ENCODE peak calls at places on chromosomes 11 and 22, in eight cellular contexts. One of them, this sample, is unnamed. For H3K27me3 and H3K9me3, the result is how much of the 10 kb centered on the place peaks cover.

GRCh38 chr22:27585141-27585540 is 216.4 kb downstream of the MN1 start:
- DNase-seq in PC-3: peak
- DNase-seq in CD4-positive, CD25-positive, alpha-beta regulatory T cell: no peak
- DNase-seq in uterus: no peak
- DNase-seq in heart right ventricle: no peak
- DNase-seq in endothelial cell of umbilical vein: no peak
- DNase-seq in right cardiac atrium: no peak
- DNase-seq in pancreas: no peak
- DNase-seq in this sample: no peak

GRCh38 chr11:105227363-105227762 is 87.8 kb upstream of the CARD18 start:
- DNase-seq in heart right ventricle: no peak
- DNase-seq in right cardiac atrium: no peak
- DNase-seq in uterus: no peak
- DNase-seq in CD4-positive, CD25-positive, alpha-beta regulatory T cell: no peak
- DNase-seq in PC-3: no peak
- DNase-seq in pancreas: no peak
- DNase-seq in endothelial cell of umbilical vein: no peak
- DNase-seq in this sample: no peak

GRCh38 chr11:79397252-79397651 is 43.6 kb downstream of the TENM4 start:
- DNase-seq in right cardiac atrium: no peak
- DNase-seq in heart right ventricle: no peak
- DNase-seq in endothelial cell of umbilical vein: no peak
- DNase-seq in PC-3: no peak
- DNase-seq in uterus: no peak
- DNase-seq in CD4-positive, CD25-positive, alpha-beta regulatory T cell: no peak
- DNase-seq in pancreas: no peak
- DNase-seq in this sample: no peak

GRCh38 chr22:32905400-32905799 is 103.9 kb downstream of the TIMP3 start:
- DNase-seq in uterus: no peak
- DNase-seq in right cardiac atrium: no peak
- DNase-seq in pancreas: no peak
- DNase-seq in endothelial cell of umbilical vein: no peak
- DNase-seq in heart right ventricle: no peak
- DNase-seq in CD4-positive, CD25-positive, alpha-beta regulatory T cell: no peak
- DNase-seq in PC-3: no peak
- DNase-seq in this sample: no peak

GRCh38 chr11:32497951-32498350 is 62.6 kb upstream of the WT1 start:
- DNase-seq in pancreas: no peak
- DNase-seq in PC-3: no peak
- DNase-seq in right cardiac atrium: no peak
- DNase-seq in CD4-positive, CD25-positive, alpha-beta regulatory T cell: no peak
- DNase-seq in uterus: peak
- DNase-seq in heart right ventricle: no peak
- DNase-seq in endothelial cell of umbilical vein: no peak
- DNase-seq in this sample: no peak

GRCh38 chr11:47912843-47913437 is 64.8 kb upstream of the NUP160 start:
- DNase-seq in right cardiac atrium: no peak
- DNase-seq in CD4-positive, CD25-positive, alpha-beta regulatory T cell: no peak
- DNase-seq in uterus: no peak
- DNase-seq in pancreas: no peak
- DNase-seq in PC-3: no peak
- DNase-seq in endothelial cell of umbilical vein: no peak
- DNase-seq in heart right ventricle: no peak
- DNase-seq in this sample: no peak

GRCh38 chr11:7759010-7759409 is 37.7 kb downstream of the OR5P2 start:
- DNase-seq in uterus: no peak
- DNase-seq in right cardiac atrium: no peak
- DNase-seq in PC-3: no peak
- DNase-seq in heart right ventricle: no peak
- DNase-seq in pancreas: no peak
- DNase-seq in CD4-positive, CD25-positive, alpha-beta regulatory T cell: no peak
- DNase-seq in endothelial cell of umbilical vein: no peak
- DNase-seq in this sample: no peak

GRCh38 chr11:33214187-33214586 is 43.0 kb upstream of the HIPK3 start:
- DNase-seq in pancreas: no peak
- DNase-seq in CD4-positive, CD25-positive, alpha-beta regulatory T cell: no peak
- DNase-seq in right cardiac atrium: no peak
- DNase-seq in PC-3: no peak
- DNase-seq in heart right ventricle: no peak
- DNase-seq in uterus: no peak
- DNase-seq in endothelial cell of umbilical vein: no peak
- DNase-seq in this sample: no peak

GRCh38 chr11:96748639-96749370 is 359.0 kb downstream of the JRKL start:
- DNase-seq in CD4-positive, CD25-positive, alpha-beta regulatory T cell: no peak
- DNase-seq in endothelial cell of umbilical vein: peak
- DNase-seq in PC-3: peak
- DNase-seq in pancreas: no peak
- DNase-seq in right cardiac atrium: no peak
- DNase-seq in heart right ventricle: no peak
- DNase-seq in uterus: no peak
- DNase-seq in this sample: no peak

GRCh38 chr22:37776639-37777005 is 31.1 kb upstream of the GCAT start:
- DNase-seq in CD4-positive, CD25-positive, alpha-beta regulatory T cell: no peak
- DNase-seq in uterus: no peak
- DNase-seq in pancreas: no peak
- DNase-seq in right cardiac atrium: no peak
- DNase-seq in PC-3: no peak
- DNase-seq in heart right ventricle: no peak
- DNase-seq in endothelial cell of umbilical vein: no peak
- DNase-seq in this sample: no peak

GRCh38 chr22:40685406-40685805 is 6.1 kb downstream of the MCHR1 start:
- DNase-seq in right cardiac atrium: no peak
- DNase-seq in CD4-positive, CD25-positive, alpha-beta regulatory T cell: no peak
- DNase-seq in pancreas: no peak
- DNase-seq in heart right ventricle: no peak
- DNase-seq in uterus: no peak
- DNase-seq in PC-3: no peak
- DNase-seq in endothelial cell of umbilical vein: no peak
- DNase-seq in this sample: no peak

GRCh38 chr11:81007046-81007445 is 1566.2 kb upstream of the TENM4 start:
- DNase-seq in pancreas: no peak
- DNase-seq in heart right ventricle: no peak
- DNase-seq in PC-3: peak
- DNase-seq in right cardiac atrium: no peak
- DNase-seq in endothelial cell of umbilical vein: peak
- DNase-seq in CD4-positive, CD25-positive, alpha-beta regulatory T cell: no peak
- DNase-seq in uterus: no peak
- DNase-seq in this sample: no peak

GRCh38 chr11:28581286-28582242 is 473.4 kb downstream of the METTL15 start:
- DNase-seq in PC-3: peak
- DNase-seq in heart right ventricle: no peak
- DNase-seq in right cardiac atrium: no peak
- DNase-seq in uterus: no peak
- DNase-seq in CD4-positive, CD25-positive, alpha-beta regulatory T cell: no peak
- DNase-seq in endothelial cell of umbilical vein: no peak
- DNase-seq in pancreas: no peak
- DNase-seq in this sample: no peak

GRCh38 chr22:42649261-42650056 is at the start of gene CYB5R3:
- DNase-seq in PC-3: peak
- DNase-seq in CD4-positive, CD25-positive, alpha-beta regulatory T cell: peak
- DNase-seq in right cardiac atrium: peak
- DNase-seq in endothelial cell of umbilical vein: peak
- DNase-seq in pancreas: peak
- DNase-seq in heart right ventricle: peak
- DNase-seq in uterus: peak
- DNase-seq in this sample: no peak

GRCh38 chr11:2272946-2273280 is 2.5 kb upstream of the ASCL2 start:
- DNase-seq in uterus: peak
- DNase-seq in pancreas: no peak
- DNase-seq in CD4-positive, CD25-positive, alpha-beta regulatory T cell: no peak
- DNase-seq in endothelial cell of umbilical vein: no peak
- DNase-seq in heart right ventricle: no peak
- DNase-seq in right cardiac atrium: no peak
- DNase-seq in PC-3: no peak
- DNase-seq in this sample: no peak

GRCh38 chr11:2273771-2274170 is 3.4 kb upstream of the ASCL2 start:
- DNase-seq in pancreas: peak
- DNase-seq in endothelial cell of umbilical vein: no peak
- DNase-seq in uterus: no peak
- DNase-seq in right cardiac atrium: no peak
- DNase-seq in PC-3: peak
- DNase-seq in heart right ventricle: peak
- DNase-seq in CD4-positive, CD25-positive, alpha-beta regulatory T cell: no peak
- DNase-seq in this sample: no peak

GRCh38 chr11:2273311-2273710 is 2.9 kb upstream of the ASCL2 start:
- DNase-seq in heart right ventricle: no peak
- DNase-seq in uterus: no peak
- DNase-seq in CD4-positive, CD25-positive, alpha-beta regulatory T cell: no peak
- DNase-seq in right cardiac atrium: no peak
- DNase-seq in pancreas: no peak
- DNase-seq in endothelial cell of umbilical vein: no peak
- DNase-seq in PC-3: no peak
- DNase-seq in this sample: no peak

GRCh38 chr11:2271327-2272240 is 1.2 kb upstream of the ASCL2 start:
- DNase-seq in pancreas: peak
- DNase-seq in right cardiac atrium: no peak
- DNase-seq in PC-3: no peak
- DNase-seq in CD4-positive, CD25-positive, alpha-beta regulatory T cell: no peak
- DNase-seq in uterus: no peak
- DNase-seq in endothelial cell of umbilical vein: no peak
- DNase-seq in heart right ventricle: peak
- DNase-seq in this sample: peak

DNA sequence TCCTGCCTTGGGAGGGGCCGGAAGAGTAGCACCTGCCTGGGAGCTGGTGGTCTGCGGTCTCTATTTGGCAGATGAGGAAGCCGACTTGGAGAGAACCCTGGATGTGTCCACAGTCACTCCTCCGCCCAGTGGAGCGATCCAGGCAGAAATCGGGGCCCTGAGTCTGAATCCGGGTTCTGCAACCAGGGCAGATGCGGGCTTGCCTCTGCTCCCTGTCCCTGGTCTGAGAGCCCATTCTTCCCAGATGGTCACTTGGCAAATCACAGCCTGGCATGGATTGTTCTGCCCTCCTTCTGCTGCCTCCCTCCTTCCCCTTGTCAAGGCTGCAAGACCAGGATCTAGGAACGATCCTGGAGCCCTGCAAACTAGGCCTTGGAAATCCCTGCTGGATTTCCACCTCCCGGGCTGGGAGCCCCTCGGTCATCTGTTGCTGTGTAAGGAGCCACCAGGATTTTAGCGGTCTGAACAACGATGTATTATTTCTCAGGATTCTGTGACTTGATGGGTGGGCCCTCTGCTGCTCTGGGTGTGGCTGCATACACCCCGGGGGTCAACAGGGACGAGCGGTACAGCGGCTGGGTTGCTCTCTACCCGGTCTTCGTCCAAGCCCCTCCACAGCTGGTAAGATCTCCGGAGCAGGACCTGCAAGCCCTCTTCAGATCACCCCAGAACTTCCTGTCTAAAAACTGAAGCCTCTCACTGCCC is 2.0 kb upstream of the ASCL2 start:
- DNase-seq in heart right ventricle: peak
- DNase-seq in pancreas: no peak
- DNase-seq in right cardiac atrium: no peak
- DNase-seq in PC-3: no peak
- DNase-seq in CD4-positive, CD25-positive, alpha-beta regulatory T cell: no peak
- DNase-seq in uterus: peak
- DNase-seq in endothelial cell of umbilical vein: no peak
- DNase-seq in this sample: peak
- H3K27me3 ChIP-seq in heart right ventricle: half or more
- H3K27me3 ChIP-seq in pancreas: under half
- H3K27me3 ChIP-seq in right cardiac atrium: under half
- H3K27me3 ChIP-seq in PC-3: under half
- H3K27me3 ChIP-seq in CD4-positive, CD25-positive, alpha-beta regulatory T cell: under half
- H3K27me3 ChIP-seq in uterus: under half
- H3K27me3 ChIP-seq in endothelial cell of umbilical vein: under half
- H3K27me3 ChIP-seq in this sample: under half

DNA sequence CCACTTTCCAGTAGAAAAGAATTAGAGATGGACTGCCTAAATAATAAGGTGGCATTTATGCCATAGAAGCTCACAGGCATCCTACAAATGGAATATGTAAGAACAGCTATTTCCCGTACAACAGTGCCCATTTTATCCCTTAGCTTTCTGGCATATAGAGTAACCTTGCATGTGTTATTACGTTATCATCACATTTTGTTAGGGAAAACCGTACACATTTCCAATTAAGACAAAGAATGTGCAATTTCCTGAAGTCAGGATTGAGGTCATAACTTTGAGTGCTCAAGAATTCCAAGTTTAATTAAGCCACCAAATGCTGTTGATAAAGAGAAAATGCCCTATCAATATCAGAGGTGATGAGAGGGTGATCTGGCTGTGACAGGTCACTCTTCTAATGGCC is 58.9 kb downstream of the LDLRAD3 start:
- DNase-seq in right cardiac atrium: no peak
- DNase-seq in endothelial cell of umbilical vein: no peak
- DNase-seq in PC-3: no peak
- DNase-seq in uterus: no peak
- DNase-seq in heart right ventricle: no peak
- DNase-seq in CD4-positive, CD25-positive, alpha-beta regulatory T cell: no peak
- DNase-seq in pancreas: no peak
- DNase-seq in this sample: no peak
- H3K9me3 ChIP-seq in right cardiac atrium: under half
- H3K9me3 ChIP-seq in endothelial cell of umbilical vein: under half
- H3K9me3 ChIP-seq in PC-3: under half
- H3K9me3 ChIP-seq in uterus: under half
- H3K9me3 ChIP-seq in heart right ventricle: under half
- H3K9me3 ChIP-seq in CD4-positive, CD25-positive, alpha-beta regulatory T cell: under half
- H3K9me3 ChIP-seq in pancreas: under half
- H3K9me3 ChIP-seq in this sample: under half

GRCh38 chr11:125175166-125175565 is 10.6 kb downstream of the PKNOX2 start:
- DNase-seq in endothelial cell of umbilical vein: no peak
- DNase-seq in right cardiac atrium: no peak
- DNase-seq in PC-3: no peak
- DNase-seq in CD4-positive, CD25-positive, alpha-beta regulatory T cell: no peak
- DNase-seq in heart right ventricle: no peak
- DNase-seq in pancreas: no peak
- DNase-seq in uterus: no peak
- DNase-seq in this sample: peak
- H3K27me3 ChIP-seq in endothelial cell of umbilical vein: under half
- H3K27me3 ChIP-seq in right cardiac atrium: under half
- H3K27me3 ChIP-seq in PC-3: half or more
- H3K27me3 ChIP-seq in CD4-positive, CD25-positive, alpha-beta regulatory T cell: under half
- H3K27me3 ChIP-seq in heart right ventricle: under half
- H3K27me3 ChIP-seq in pancreas: under half
- H3K27me3 ChIP-seq in uterus: under half
- H3K27me3 ChIP-seq in this sample: under half

GRCh38 chr22:47629791-47630655 is 867.6 kb downstream of the TBC1D22A start:
- DNase-seq in CD4-positive, CD25-positive, alpha-beta regulatory T cell: no peak
- DNase-seq in pancreas: no peak
- DNase-seq in endothelial cell of umbilical vein: no peak
- DNase-seq in uterus: no peak
- DNase-seq in PC-3: no peak
- DNase-seq in heart right ventricle: no peak
- DNase-seq in right cardiac atrium: no peak
- DNase-seq in this sample: no peak
- H3K9me3 ChIP-seq in CD4-positive, CD25-positive, alpha-beta regulatory T cell: under half
- H3K9me3 ChIP-seq in pancreas: under half
- H3K9me3 ChIP-seq in endothelial cell of umbilical vein: under half
- H3K9me3 ChIP-seq in uterus: under half
- H3K9me3 ChIP-seq in PC-3: under half
- H3K9me3 ChIP-seq in heart right ventricle: under half
- H3K9me3 ChIP-seq in right cardiac atrium: under half
- H3K9me3 ChIP-seq in this sample: under half